ENCODE peak calls at places on chromosomes 5 and 9, in nine cellular contexts. One of them, this sample, is unnamed.

GRCh38 chr5:14445581-14446290 is 135.9 kb upstream of the OTULINL start:
- DNase-seq in activated CD8-positive, alpha-beta memory T cell treated with anti-CD3 and anti-CD28 coated beads for 48 hours: no peak
- DNase-seq in stimulated activated CD8-positive, alpha-beta memory T cell treated with anti-CD3 and anti-CD28 coated beads, Interleukin-4, amount 100 ng/mL, for 1 hour: no peak
- DNase-seq in amygdala: no peak
- DNase-seq in stromal cell of bone marrow: no peak
- DNase-seq in left colon: no peak
- DNase-seq in ascending aorta: no peak
- DNase-seq in T47D: no peak
- DNase-seq in GM13977: no peak
- DNase-seq in this sample: no peak

GRCh38 chr5:79962580-79963222 is 28.4 kb downstream of the MTX3 start:
- DNase-seq in ascending aorta: no peak
- DNase-seq in GM13977: no peak
- DNase-seq in amygdala: no peak
- DNase-seq in stromal cell of bone marrow: no peak
- DNase-seq in stimulated activated CD8-positive, alpha-beta memory T cell treated with anti-CD3 and anti-CD28 coated beads, Interleukin-4, amount 100 ng/mL, for 1 hour: no peak
- DNase-seq in left colon: no peak
- DNase-seq in T47D: no peak
- DNase-seq in activated CD8-positive, alpha-beta memory T cell treated with anti-CD3 and anti-CD28 coated beads for 48 hours: no peak
- DNase-seq in this sample: no peak

GRCh38 chr9:121362813-121363585 is 7.1 kb downstream of the STOM start:
- DNase-seq in amygdala: no peak
- DNase-seq in activated CD8-positive, alpha-beta memory T cell treated with anti-CD3 and anti-CD28 coated beads for 48 hours: no peak
- DNase-seq in left colon: no peak
- DNase-seq in T47D: no peak
- DNase-seq in GM13977: no peak
- DNase-seq in stimulated activated CD8-positive, alpha-beta memory T cell treated with anti-CD3 and anti-CD28 coated beads, Interleukin-4, amount 100 ng/mL, for 1 hour: no peak
- DNase-seq in stromal cell of bone marrow: peak
- DNase-seq in ascending aorta: no peak
- DNase-seq in this sample: no peak

GRCh38 chr5:77734885-77735284 is 41.3 kb downstream of the TBCA start:
- DNase-seq in stimulated activated CD8-positive, alpha-beta memory T cell treated with anti-CD3 and anti-CD28 coated beads, Interleukin-4, amount 100 ng/mL, for 1 hour: no peak
- DNase-seq in activated CD8-positive, alpha-beta memory T cell treated with anti-CD3 and anti-CD28 coated beads for 48 hours: no peak
- DNase-seq in T47D: no peak
- DNase-seq in left colon: no peak
- DNase-seq in ascending aorta: no peak
- DNase-seq in GM13977: no peak
- DNase-seq in amygdala: no peak
- DNase-seq in stromal cell of bone marrow: no peak
- DNase-seq in this sample: no peak

GRCh38 chr5:59067976-59068651 is 485.2 kb downstream of the RAB3C start:
- DNase-seq in stimulated activated CD8-positive, alpha-beta memory T cell treated with anti-CD3 and anti-CD28 coated beads, Interleukin-4, amount 100 ng/mL, for 1 hour: no peak
- DNase-seq in T47D: no peak
- DNase-seq in ascending aorta: no peak
- DNase-seq in stromal cell of bone marrow: no peak
- DNase-seq in amygdala: no peak
- DNase-seq in activated CD8-positive, alpha-beta memory T cell treated with anti-CD3 and anti-CD28 coated beads for 48 hours: no peak
- DNase-seq in left colon: no peak
- DNase-seq in GM13977: no peak
- DNase-seq in this sample: no peak

GRCh38 chr9:123364241-123364824 is 8.3 kb downstream of the CRB2 start:
- DNase-seq in GM13977: no peak
- DNase-seq in stimulated activated CD8-positive, alpha-beta memory T cell treated with anti-CD3 and anti-CD28 coated beads, Interleukin-4, amount 100 ng/mL, for 1 hour: no peak
- DNase-seq in left colon: no peak
- DNase-seq in amygdala: peak
- DNase-seq in ascending aorta: no peak
- DNase-seq in activated CD8-positive, alpha-beta memory T cell treated with anti-CD3 and anti-CD28 coated beads for 48 hours: no peak
- DNase-seq in T47D: no peak
- DNase-seq in stromal cell of bone marrow: peak
- DNase-seq in this sample: no peak

GRCh38 chr5:34499001-34499734 is 157.0 kb upstream of the RAI14 start:
- DNase-seq in left colon: no peak
- DNase-seq in stimulated activated CD8-positive, alpha-beta memory T cell treated with anti-CD3 and anti-CD28 coated beads, Interleukin-4, amount 100 ng/mL, for 1 hour: no peak
- DNase-seq in activated CD8-positive, alpha-beta memory T cell treated with anti-CD3 and anti-CD28 coated beads for 48 hours: no peak
- DNase-seq in GM13977: no peak
- DNase-seq in T47D: no peak
- DNase-seq in stromal cell of bone marrow: peak
- DNase-seq in amygdala: no peak
- DNase-seq in ascending aorta: no peak
- DNase-seq in this sample: no peak

GRCh38 chr9:105901514-105902109 is 207.3 kb downstream of the TMEM38B start:
- DNase-seq in GM13977: peak
- DNase-seq in stromal cell of bone marrow: no peak
- DNase-seq in stimulated activated CD8-positive, alpha-beta memory T cell treated with anti-CD3 and anti-CD28 coated beads, Interleukin-4, amount 100 ng/mL, for 1 hour: no peak
- DNase-seq in T47D: peak
- DNase-seq in left colon: peak
- DNase-seq in amygdala: no peak
- DNase-seq in ascending aorta: no peak
- DNase-seq in activated CD8-positive, alpha-beta memory T cell treated with anti-CD3 and anti-CD28 coated beads for 48 hours: no peak
- DNase-seq in this sample: peak